ENCODE peak calls at places on chromosomes 16 and 17, in seven cellular contexts. One of them, this sample, is unnamed. For H3K27me3, the result is how much of the 10 kb centered on the place peaks cover.

GRCh38 chr17:39573447-39574298 is 34.0 kb downstream of the NEUROD2 start:
- DNase-seq in ovary: peak
- DNase-seq in lung: peak
- DNase-seq in effector memory CD4-positive, alpha-beta T cell: no peak
- DNase-seq in GM23248: peak
- DNase-seq in Peyer's patch: peak
- DNase-seq in mesendoderm: peak
- DNase-seq in this sample: peak

GRCh38 chr16:10752843-10753523 is 9.3 kb downstream of the NUBP1 start:
- DNase-seq in ovary: no peak
- DNase-seq in lung: peak
- DNase-seq in effector memory CD4-positive, alpha-beta T cell: no peak
- DNase-seq in GM23248: no peak
- DNase-seq in Peyer's patch: no peak
- DNase-seq in mesendoderm: no peak
- DNase-seq in this sample: peak

GRCh38 chr17:45273551-45273957 is 11.7 kb upstream of the SPATA32 start:
- DNase-seq in ovary: no peak
- DNase-seq in lung: no peak
- DNase-seq in effector memory CD4-positive, alpha-beta T cell: no peak
- DNase-seq in GM23248: peak
- DNase-seq in Peyer's patch: no peak
- DNase-seq in mesendoderm: no peak
- DNase-seq in this sample: peak

GRCh38 chr17:19309701-19310100 is 52.8 kb downstream of the B9D1 start:
- DNase-seq in ovary: no peak
- DNase-seq in lung: no peak
- DNase-seq in effector memory CD4-positive, alpha-beta T cell: no peak
- DNase-seq in GM23248: no peak
- DNase-seq in Peyer's patch: no peak
- DNase-seq in mesendoderm: peak
- DNase-seq in this sample: no peak

GRCh38 chr16:13957197-13958078 is 37.5 kb downstream of the ERCC4 start:
- DNase-seq in ovary: peak
- DNase-seq in lung: peak
- DNase-seq in effector memory CD4-positive, alpha-beta T cell: no peak
- DNase-seq in GM23248: peak
- DNase-seq in Peyer's patch: peak
- DNase-seq in mesendoderm: peak
- DNase-seq in this sample: no peak

GRCh38 chr16:84535851-84536250 is 31.4 kb upstream of the MEAK7 start:
- DNase-seq in ovary: no peak
- DNase-seq in lung: no peak
- DNase-seq in effector memory CD4-positive, alpha-beta T cell: no peak
- DNase-seq in GM23248: no peak
- DNase-seq in Peyer's patch: no peak
- DNase-seq in mesendoderm: no peak
- DNase-seq in this sample: no peak

GRCh38 chr16:11060364-11060763 is 116.0 kb downstream of the CLEC16A start:
- DNase-seq in ovary: no peak
- DNase-seq in lung: no peak
- DNase-seq in effector memory CD4-positive, alpha-beta T cell: no peak
- DNase-seq in GM23248: no peak
- DNase-seq in Peyer's patch: no peak
- DNase-seq in mesendoderm: no peak
- DNase-seq in this sample: no peak

GRCh38 chr17:38898812-38899348 is 26.5 kb upstream of the LASP1NB start:
- DNase-seq in ovary: no peak
- DNase-seq in lung: peak
- DNase-seq in effector memory CD4-positive, alpha-beta T cell: peak
- DNase-seq in GM23248: no peak
- DNase-seq in Peyer's patch: peak
- DNase-seq in mesendoderm: no peak
- DNase-seq in this sample: no peak

GRCh38 chr16:81237282-81237681 is 1.2 kb upstream of the BCO1 start:
- DNase-seq in ovary: no peak
- DNase-seq in lung: no peak
- DNase-seq in effector memory CD4-positive, alpha-beta T cell: no peak
- DNase-seq in GM23248: no peak
- DNase-seq in Peyer's patch: peak
- DNase-seq in mesendoderm: no peak
- DNase-seq in this sample: no peak

GRCh38 chr17:79645022-79645776 is 34.3 kb upstream of the RBFOX3 start:
- DNase-seq in ovary: no peak
- DNase-seq in lung: no peak
- DNase-seq in effector memory CD4-positive, alpha-beta T cell: no peak
- DNase-seq in GM23248: no peak
- DNase-seq in Peyer's patch: no peak
- DNase-seq in mesendoderm: no peak
- DNase-seq in this sample: peak

GRCh38 chr17:50209472-50210248 is 8.2 kb upstream of the COL1A1 start:
- DNase-seq in ovary: peak
- DNase-seq in lung: peak
- DNase-seq in effector memory CD4-positive, alpha-beta T cell: no peak
- DNase-seq in GM23248: peak
- DNase-seq in Peyer's patch: peak
- DNase-seq in mesendoderm: peak
- DNase-seq in this sample: peak
- H3K27ac ChIP-seq in ovary: peak
- H3K27ac ChIP-seq in lung: peak
- H3K27ac ChIP-seq in effector memory CD4-positive, alpha-beta T cell: no peak
- H3K27ac ChIP-seq in GM23248: peak
- H3K27ac ChIP-seq in Peyer's patch: peak
- H3K27ac ChIP-seq in mesendoderm: peak
- H3K27ac ChIP-seq in this sample: peak

GRCh38 chr17:48728232-48729231 is at the start of gene HOXB13:
- DNase-seq in ovary: no peak
- DNase-seq in lung: no peak
- DNase-seq in effector memory CD4-positive, alpha-beta T cell: no peak
- DNase-seq in GM23248: peak
- DNase-seq in Peyer's patch: peak
- DNase-seq in mesendoderm: peak
- DNase-seq in this sample: peak
- H3K27me3 ChIP-seq in ovary: under half
- H3K27me3 ChIP-seq in lung: under half
- H3K27me3 ChIP-seq in effector memory CD4-positive, alpha-beta T cell: half or more
- H3K27me3 ChIP-seq in GM23248: half or more
- H3K27me3 ChIP-seq in Peyer's patch: under half
- H3K27me3 ChIP-seq in mesendoderm: under half
- H3K27me3 ChIP-seq in this sample: half or more

GRCh38 chr16:56478228-56479049 is 27.1 kb downstream of the OGFOD1 start:
- DNase-seq in ovary: no peak
- DNase-seq in lung: no peak
- DNase-seq in effector memory CD4-positive, alpha-beta T cell: no peak
- DNase-seq in GM23248: no peak
- DNase-seq in Peyer's patch: no peak
- DNase-seq in mesendoderm: no peak
- DNase-seq in this sample: no peak
- H3K27ac ChIP-seq in ovary: no peak
- H3K27ac ChIP-seq in lung: no peak
- H3K27ac ChIP-seq in effector memory CD4-positive, alpha-beta T cell: no peak
- H3K27ac ChIP-seq in GM23248: peak
- H3K27ac ChIP-seq in Peyer's patch: no peak
- H3K27ac ChIP-seq in mesendoderm: no peak
- H3K27ac ChIP-seq in this sample: peak

DNA sequence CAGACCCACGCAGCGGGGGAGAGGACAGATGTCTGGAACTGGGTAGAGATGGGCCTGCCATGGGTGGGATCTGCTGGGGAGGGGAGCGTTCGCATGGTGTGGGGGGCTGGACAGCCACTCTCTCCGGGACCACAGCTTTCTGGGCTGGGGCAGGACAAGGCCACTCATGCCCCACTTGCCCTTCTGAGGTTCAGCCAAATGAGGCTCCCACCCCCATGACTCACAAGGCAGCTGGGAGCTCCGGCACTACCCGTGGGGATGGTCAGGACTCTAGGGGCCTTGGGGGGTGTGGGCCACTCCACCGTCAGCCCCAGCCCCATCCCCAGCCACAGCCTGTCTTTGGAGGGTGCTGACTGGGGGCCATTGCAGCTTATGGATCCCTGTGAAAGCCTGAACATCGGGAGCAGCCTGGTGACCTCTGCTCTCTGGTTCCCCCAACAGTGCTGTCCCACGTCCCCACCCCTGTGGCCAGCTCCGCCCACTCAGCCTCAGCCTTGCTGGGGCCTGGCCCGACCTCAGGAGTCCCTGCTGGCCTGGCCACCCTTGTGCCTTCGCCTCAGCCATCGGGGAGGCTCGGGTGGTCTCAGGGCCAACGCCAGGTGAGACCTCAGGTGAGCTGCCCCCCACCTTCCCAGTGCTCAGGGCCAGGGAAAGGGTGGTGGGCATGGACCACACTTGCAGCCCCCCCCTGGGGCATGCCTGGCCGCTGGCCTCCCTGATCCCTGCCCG is 4.7 kb upstream of the CDH15 start:
- DNase-seq in ovary: no peak
- DNase-seq in lung: no peak
- DNase-seq in effector memory CD4-positive, alpha-beta T cell: no peak
- DNase-seq in GM23248: peak
- DNase-seq in Peyer's patch: no peak
- DNase-seq in mesendoderm: no peak
- DNase-seq in this sample: no peak
- H3K27me3 ChIP-seq in ovary: under half
- H3K27me3 ChIP-seq in lung: under half
- H3K27me3 ChIP-seq in effector memory CD4-positive, alpha-beta T cell: under half
- H3K27me3 ChIP-seq in GM23248: under half
- H3K27me3 ChIP-seq in Peyer's patch: under half
- H3K27me3 ChIP-seq in mesendoderm: under half
- H3K27me3 ChIP-seq in this sample: under half

GRCh38 chr16:66650707-66651473 is 45.7 kb downstream of the CMTM4 start:
- DNase-seq in ovary: peak
- DNase-seq in lung: peak
- DNase-seq in effector memory CD4-positive, alpha-beta T cell: peak
- DNase-seq in GM23248: peak
- DNase-seq in Peyer's patch: peak
- DNase-seq in mesendoderm: peak
- DNase-seq in this sample: peak
- H3K27ac ChIP-seq in ovary: no peak
- H3K27ac ChIP-seq in lung: no peak
- H3K27ac ChIP-seq in effector memory CD4-positive, alpha-beta T cell: no peak
- H3K27ac ChIP-seq in GM23248: no peak
- H3K27ac ChIP-seq in Peyer's patch: no peak
- H3K27ac ChIP-seq in mesendoderm: no peak
- H3K27ac ChIP-seq in this sample: no peak

GRCh38 chr17:77721823-77722160 is 236.7 kb upstream of the TNRC6C start:
- DNase-seq in ovary: no peak
- DNase-seq in lung: no peak
- DNase-seq in effector memory CD4-positive, alpha-beta T cell: no peak
- DNase-seq in GM23248: no peak
- DNase-seq in Peyer's patch: no peak
- DNase-seq in mesendoderm: no peak
- DNase-seq in this sample: no peak

GRCh38 chr17:77723071-77723908 is 235.2 kb upstream of the TNRC6C start:
- DNase-seq in ovary: no peak
- DNase-seq in lung: no peak
- DNase-seq in effector memory CD4-positive, alpha-beta T cell: no peak
- DNase-seq in GM23248: no peak
- DNase-seq in Peyer's patch: no peak
- DNase-seq in mesendoderm: no peak
- DNase-seq in this sample: no peak

GRCh38 chr17:77722366-77722765 is 236.1 kb upstream of the TNRC6C start:
- DNase-seq in ovary: no peak
- DNase-seq in lung: no peak
- DNase-seq in effector memory CD4-positive, alpha-beta T cell: no peak
- DNase-seq in GM23248: no peak
- DNase-seq in Peyer's patch: no peak
- DNase-seq in mesendoderm: no peak
- DNase-seq in this sample: no peak

GRCh38 chr17:77719806-77720205 is 238.7 kb upstream of the TNRC6C start:
- DNase-seq in ovary: no peak
- DNase-seq in lung: no peak
- DNase-seq in effector memory CD4-positive, alpha-beta T cell: no peak
- DNase-seq in GM23248: no peak
- DNase-seq in Peyer's patch: no peak
- DNase-seq in mesendoderm: no peak
- DNase-seq in this sample: no peak

GRCh38 chr17:77720946-77721822 is 237.3 kb upstream of the TNRC6C start:
- DNase-seq in ovary: no peak
- DNase-seq in lung: no peak
- DNase-seq in effector memory CD4-positive, alpha-beta T cell: no peak
- DNase-seq in GM23248: no peak
- DNase-seq in Peyer's patch: no peak
- DNase-seq in mesendoderm: no peak
- DNase-seq in this sample: no peak
- H3K27me3 ChIP-seq in ovary: under half
- H3K27me3 ChIP-seq in lung: under half
- H3K27me3 ChIP-seq in effector memory CD4-positive, alpha-beta T cell: under half
- H3K27me3 ChIP-seq in GM23248: under half
- H3K27me3 ChIP-seq in Peyer's patch: under half
- H3K27me3 ChIP-seq in mesendoderm: under half
- H3K27me3 ChIP-seq in this sample: under half